ENCODE peak calls at places on chromosomes 11 and 22, in seven cellular contexts. T is GM23338, X is nephron progenitor cell, Y is cardiac fibroblast, R is keratinocyte, S is cardiac muscle cell, C is thoracic aorta. H is an unnamed sample.
A peak's percentile ranks its signal among the peaks of the same experiment; 100 is the strongest.

GRCh38 chr11:256952-257737 is 20.4 kb downstream of the PSMD13 start:
- DNase-seq in C (no peak), T (no peak), R (no peak), Y (no peak), S (no peak), X (no peak), H (no peak)

GRCh38 chr22:21919526-21920307 is 32.9 kb downstream of the PPM1F start:
- DNase-seq in X (no peak), R (no peak), Y (no peak), T (no peak), C (no peak), S (no peak), H (no peak)

GRCh38 chr11:124285610-124286344 is 28.0 kb downstream of the OR8D1 start:
- DNase-seq in C (no peak), T (no peak), R (peak; percentile 33), Y (peak; percentile 98), S (no peak), X (no peak), H (no peak)

GRCh38 chr22:35552186-35552842 is 11.7 kb downstream of the RASD2 start:
- DNase-seq in T (peak; percentile 86), C (no peak), Y (peak; percentile 42), R (no peak), X (peak; percentile 80), S (peak; percentile 52), H (peak; percentile 53)

GRCh38 chr11:28110839-28111235 is 2.6 kb downstream of the METTL15 start:
- DNase-seq in R (no peak), C (no peak), Y (peak; percentile 36), S (no peak), T (no peak), X (no peak), H (no peak)

GRCh38 chr11:115324569-115325432 is 179.4 kb downstream of the CADM1 start:
- DNase-seq in S (peak; percentile 74), R (peak; percentile 23), T (peak; percentile 89), Y (peak; percentile 50), C (no peak), X (peak; percentile 30), H (no peak)

GRCh38 chr11:27574342-27574741 is 67.8 kb upstream of the LIN7C start:
- DNase-seq in Y (no peak), R (no peak), T (no peak), X (no peak), C (no peak), S (no peak), H (no peak)

GRCh38 chr22:22460060-22460459 is 48.5 kb downstream of the ZNF280B start:
- DNase-seq in C (no peak), R (no peak), S (no peak), T (no peak), Y (no peak), X (no peak), H (no peak)

GRCh38 chr11:66509131-66509561 is 1.3 kb upstream of the BBS1 start:
- DNase-seq in S (peak; percentile 49), Y (no peak), R (no peak), C (no peak), T (no peak), X (no peak), H (no peak)

GRCh38 chr22:36734171-36735058 is 30.9 kb upstream of the CACNG2 start:
- DNase-seq in T (no peak), S (no peak), X (peak; percentile 8), C (no peak), Y (peak; percentile 54), R (no peak), H (no peak)

GRCh38 chr11:14764899-14765527 is 121.4 kb downstream of the PDE3B start:
- DNase-seq in R (no peak), X (no peak), C (no peak), T (no peak), Y (peak; percentile 85), S (no peak), H (no peak)

GRCh38 chr11:119144825-119145476 is 3.9 kb upstream of the ABCG4 start:
- DNase-seq in T (peak; percentile 94), S (peak; percentile 80), Y (peak; percentile 75), C (no peak), R (no peak), X (peak; percentile 69), H (peak; percentile 76)

GRCh38 chr22:19652316-19652715 is 62.0 kb upstream of the SEPTIN5 start:
- DNase-seq in Y (no peak), S (no peak), R (no peak), C (no peak), X (no peak), T (no peak), H (no peak)

GRCh38 chr11:72333657-72334056 is 89.7 kb upstream of the PHOX2A start:
- DNase-seq in T (peak; percentile 89), S (peak; percentile 41), X (peak; percentile 12), R (no peak), Y (no peak), C (no peak), H (peak; percentile 49)

GRCh38 chr11:131688056-131688693 is 317.8 kb downstream of the NTM start:
- DNase-seq in S (peak; percentile 68), C (no peak), Y (peak; percentile 60), T (peak; percentile 82), R (no peak), X (peak; percentile 84), H (peak; percentile 77)

GRCh38 chr11:7520011-7520942 is 6.5 kb downstream of the PPFIBP2 start:
- DNase-seq in T (no peak), R (no peak), Y (no peak), X (no peak), C (no peak), S (no peak), H (no peak)

GRCh38 chr11:7523416-7524210 is 9.8 kb downstream of the PPFIBP2 start:
- DNase-seq in Y (no peak), X (no peak), S (no peak), C (no peak), R (no peak), T (no peak), H (no peak)

GRCh38 chr11:7520981-7521487 is 7.2 kb downstream of the PPFIBP2 start:
- DNase-seq in Y (no peak), R (no peak), S (no peak), T (no peak), X (no peak), C (no peak), H (no peak)

GRCh38 chr11:7522546-7522945 is 8.7 kb downstream of the PPFIBP2 start:
- DNase-seq in S (no peak), T (no peak), R (no peak), Y (no peak), X (no peak), C (no peak), H (no peak)

DNA sequence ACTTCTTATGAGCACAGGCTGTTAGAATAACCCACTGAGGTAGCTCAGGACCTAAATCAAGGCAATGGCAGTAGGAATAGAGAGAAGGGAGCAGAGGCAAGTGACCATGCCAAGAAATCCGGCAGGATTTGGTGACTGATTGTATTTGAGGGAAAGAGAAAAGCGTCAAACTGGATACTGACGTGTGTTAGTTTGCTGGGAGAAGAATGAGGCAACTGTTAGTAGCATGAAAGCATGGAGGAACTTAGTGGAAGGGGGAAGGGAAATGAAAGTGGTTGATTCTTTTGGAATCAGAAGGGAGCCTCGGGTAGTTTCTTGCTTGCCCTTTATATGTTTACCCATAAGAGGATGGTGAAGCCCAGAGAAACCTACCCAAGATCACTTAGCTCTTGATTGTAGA is 8.3 kb downstream of the PPFIBP2 start:
- DNase-seq in R (no peak), X (no peak), T (no peak), Y (no peak), C (no peak), S (no peak), H (no peak)
- TF ChIP-seq CTCF in R (no peak), X (no peak), T (no peak), Y (no peak), C (no peak), S (no peak), H (no peak)

DNA sequence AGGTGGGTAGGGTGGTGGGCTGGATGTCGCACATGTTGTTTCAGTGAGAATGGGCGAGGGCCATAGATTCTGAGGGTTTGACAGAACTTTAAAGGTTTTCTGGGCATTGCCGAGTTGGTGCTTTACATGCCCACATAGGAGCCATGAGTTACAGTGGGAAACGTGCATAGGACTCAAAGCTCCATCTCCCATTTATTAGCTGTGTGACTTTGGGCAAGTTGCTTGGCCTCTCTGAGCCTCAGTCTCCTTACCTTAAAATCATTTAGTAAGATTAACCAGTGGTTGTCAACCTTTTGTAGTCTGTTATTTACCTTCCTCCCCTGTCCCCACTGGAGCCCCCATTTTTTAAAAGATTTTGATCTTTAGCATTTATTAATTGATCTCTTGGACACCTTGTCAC is 67.4 kb downstream of the SYT13 start:
- DNase-seq in C (no peak), Y (no peak), T (no peak), S (no peak), R (no peak), X (no peak), H (no peak)
- TF ChIP-seq CTCF in C (no peak), Y (no peak), T (no peak), S (no peak), R (no peak), X (no peak), H (no peak)

GRCh38 chr11:129702410-129703390 is 112.9 kb upstream of the TMEM45B start:
- DNase-seq in S (no peak), C (no peak), Y (no peak), T (no peak), X (no peak), R (no peak), H (no peak)

GRCh38 chr11:129701706-129702105 is 113.9 kb upstream of the TMEM45B start:
- DNase-seq in T (no peak), Y (no peak), X (no peak), R (no peak), C (no peak), S (no peak), H (no peak)

GRCh38 chr11:129700701-129701100 is 114.9 kb upstream of the TMEM45B start:
- DNase-seq in S (no peak), T (no peak), Y (no peak), X (no peak), R (no peak), C (no peak), H (no peak)

GRCh38 chr11:129698212-129698611 is 117.4 kb upstream of the TMEM45B start:
- DNase-seq in C (no peak), T (no peak), R (no peak), Y (no peak), S (no peak), X (no peak), H (no peak)

GRCh38 chr11:129699711-129700304 is 115.8 kb upstream of the TMEM45B start:
- DNase-seq in C (no peak), S (no peak), Y (no peak), T (peak; percentile 38), R (no peak), X (no peak), H (no peak)
- TF ChIP-seq CTCF in C (no peak), S (no peak), Y (no peak), T (no peak), R (no peak), X (no peak), H (no peak)

DNA sequence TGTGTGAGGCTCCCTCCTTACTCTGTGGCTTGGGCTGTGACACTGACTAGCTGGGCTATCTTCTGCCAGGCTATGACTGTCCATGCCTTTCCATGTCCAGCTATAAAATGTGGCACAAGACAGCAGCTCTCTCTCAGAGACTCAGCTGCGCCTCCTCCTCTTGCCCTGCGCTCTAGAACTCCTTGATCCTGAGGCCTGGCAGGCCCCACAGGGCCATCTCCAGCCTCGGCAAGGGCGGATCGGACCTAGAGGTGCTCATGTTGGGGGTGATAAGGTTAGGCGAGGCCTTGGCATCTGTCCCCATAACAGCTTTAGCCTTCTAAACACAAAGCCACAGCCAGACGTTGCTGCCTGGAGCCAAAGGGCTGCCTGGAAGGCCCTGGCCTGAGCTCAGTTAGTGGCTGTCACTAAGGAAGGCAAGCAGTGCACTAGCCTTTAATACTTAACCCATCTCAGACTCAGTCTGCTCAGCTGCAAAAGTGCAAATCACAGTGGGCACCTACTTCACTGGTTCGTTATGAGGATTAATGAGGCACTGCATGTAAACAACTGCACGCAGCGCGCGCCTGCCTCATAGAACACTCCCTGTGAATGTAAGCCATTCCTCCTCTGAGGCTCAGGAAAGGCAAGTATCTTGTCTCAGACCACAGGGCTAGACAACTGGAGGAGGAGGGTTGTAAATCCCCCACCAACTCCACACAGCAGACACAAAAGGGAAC is 1.2 kb downstream of the GUCD1 start:
- DNase-seq in Y (peak; percentile 29), C (no peak), S (no peak), T (no peak), R (no peak), X (peak; percentile 35), H (peak; percentile 18)
- TF ChIP-seq CTCF in Y (no peak), C (no peak), S (no peak), T (no peak), R (no peak), X (no peak), H (no peak)

H was measured in glutamatergic neuron.